ENCODE peak calls at places on chromosome 3, in six cellular contexts. T, Q, A, U, P and Y are unnamed samples.

GRCh38 chr3:46284981-46285683 is 42.9 kb downstream of the CCR3 start:
- DNase-seq in U (no peak), P (no peak), T (peak; percentile 48), Q (no peak), A (no peak), Y (peak; percentile 67)

GRCh38 chr3:45950686-45951600 is 7.7 kb downstream of the CXCR6 start:
- DNase-seq in T (peak; percentile 50), A (no peak), P (peak; percentile 77), Q (no peak), U (no peak), Y (peak; percentile 73)

GRCh38 chr3:112074616-112075497 is 11.3 kb upstream of the C3orf52 start:
- DNase-seq in Q (peak; percentile 94), A (no peak), U (peak; percentile 91), T (no peak), P (no peak), Y (peak; percentile 58)

GRCh38 chr3:184419171-184419570 is 39.3 kb downstream of the CHRD start:
- DNase-seq in T (no peak), P (no peak), A (no peak), Q (no peak), U (no peak), Y (no peak)

GRCh38 chr3:171936231-171936841 is 93.2 kb downstream of the TMEM212 start:
- DNase-seq in Q (peak; percentile 85), P (no peak), U (peak; percentile 37), T (no peak), A (no peak), Y (no peak)

GRCh38 chr3:115085197-115085865 is 61.8 kb downstream of the ZBTB20 start:
- DNase-seq in T (no peak), P (no peak), Q (no peak), U (no peak), A (no peak), Y (no peak)

GRCh38 chr3:18439281-18439680 is 14.1 kb upstream of the SATB1 start:
- DNase-seq in T (no peak), Q (no peak), U (no peak), A (no peak), P (no peak), Y (no peak)

GRCh38 chr3:8210752-8211405 is 290.7 kb upstream of the LMCD1 start:
- DNase-seq in T (no peak), P (no peak), Q (peak; percentile 13), U (no peak), A (no peak), Y (no peak)

GRCh38 chr3:42801784-42802183 is 2.5 kb downstream of the HIGD1A start:
- DNase-seq in U (no peak), T (no peak), Q (no peak), A (no peak), P (no peak), Y (no peak)

GRCh38 chr3:78029775-78030174 is 989.9 kb downstream of the ROBO2 start:
- DNase-seq in T (no peak), Q (no peak), A (no peak), U (no peak), P (no peak), Y (no peak)

GRCh38 chr3:16372362-16373269 is 107.6 kb downstream of the OXNAD1 start:
- DNase-seq in U (no peak), P (no peak), T (no peak), Q (peak; percentile 45), A (no peak), Y (no peak)

GRCh38 chr3:47664519-47664918 is 85.9 kb upstream of the CSPG5 start:
- DNase-seq in Q (peak; percentile 14), T (no peak), A (no peak), P (no peak), U (no peak), Y (no peak)

GRCh38 chr3:112187300-112187699 is 54.3 kb upstream of the GCSAM start:
- DNase-seq in P (no peak), Q (no peak), T (no peak), A (no peak), U (no peak), Y (no peak)

GRCh38 chr3:131568460-131568859 is 65.7 kb upstream of the MRPL3 start:
- DNase-seq in A (no peak), P (no peak), T (no peak), Q (no peak), U (no peak), Y (no peak)

GRCh38 chr3:39287216-39287858 is 7.5 kb upstream of the CX3CR1 start:
- DNase-seq in T (no peak), P (no peak), A (no peak), Q (no peak), U (no peak), Y (no peak)

GRCh38 chr3:115996420-115997108 is 373.3 kb downstream of the GAP43 start:
- DNase-seq in T (no peak), Q (peak; percentile 41), A (no peak), U (no peak), P (no peak), Y (no peak)

GRCh38 chr3:46660543-46661523 is 32.6 kb downstream of the ALS2CL start:
- DNase-seq in P (peak; percentile 42), A (peak; percentile 65), U (no peak), Q (no peak), T (no peak), Y (no peak)

GRCh38 chr3:171184372-171184771 is 157.9 kb upstream of the SLC2A2 start:
- DNase-seq in U (no peak), P (no peak), T (peak; percentile 27), Q (no peak), A (no peak), Y (peak; percentile 47)

GRCh38 chr3:119595639-119596329 is 1.9 kb upstream of the PLA1A start:
- DNase-seq in T (no peak), A (no peak), Q (no peak), U (no peak), P (no peak), Y (no peak)

GRCh38 chr3:8712871-8713360 is 20.7 kb upstream of the CAV3 start:
- DNase-seq in Q (no peak), U (no peak), P (no peak), T (no peak), A (no peak), Y (no peak)

GRCh38 chr3:99633887-99634558 is 4.4 kb upstream of the COL8A1 start:
- DNase-seq in A (no peak), P (no peak), T (no peak), U (no peak), Q (no peak), Y (no peak)

GRCh38 chr3:176514297-176514696 is 683.0 kb downstream of the TBL1XR1 start:
- DNase-seq in U (peak; percentile 29), T (peak; percentile 7), Q (peak; percentile 87), A (no peak), P (peak; percentile 52), Y (no peak)

GRCh38 chr3:18223591-18224338 is 201.4 kb downstream of the SATB1 start:
- DNase-seq in U (no peak), P (no peak), Q (no peak), T (no peak), A (no peak), Y (no peak)

GRCh38 chr3:174330303-174330702 is 528.8 kb upstream of the NAALADL2 start:
- DNase-seq in Q (peak; percentile 78), A (no peak), U (no peak), T (no peak), P (no peak), Y (no peak)

GRCh38 chr3:197019021-197019420 is 10.6 kb downstream of the MELTF start:
- DNase-seq in U (no peak), Q (no peak), P (no peak), A (no peak), T (no peak), Y (no peak)

GRCh38 chr3:187913617-187914033 is 168.4 kb upstream of the BCL6 start:
- DNase-seq in T (no peak), P (no peak), Q (peak; percentile 14), A (no peak), U (peak; percentile 18), Y (no peak)

GRCh38 chr3:55583475-55583874 is 96.4 kb upstream of the WNT5A start:
- DNase-seq in T (no peak), P (no peak), U (no peak), A (no peak), Q (no peak), Y (no peak)

GRCh38 chr3:159128628-159129027 is 326.8 kb downstream of the MFSD1 start:
- DNase-seq in T (no peak), A (no peak), U (no peak), Q (peak; percentile 72), P (no peak), Y (no peak)

GRCh38 chr3:74353039-74353438 is 261.4 kb downstream of the CNTN3 start:
- DNase-seq in Q (peak; percentile 4), U (no peak), T (no peak), A (no peak), P (no peak), Y (no peak)

GRCh38 chr3:140006331-140006730 is 71.3 kb downstream of the CLSTN2 start:
- DNase-seq in T (no peak), Q (no peak), P (no peak), A (no peak), U (no peak), Y (no peak)